ENCODE peak calls at places on chromosomes 5 and 9, in ten cellular contexts. One of them, this sample, is unnamed.

GRCh38 chr5:98780390-98780789 is 6.9 kb downstream of the RGMB start:
- DNase-seq in upper lobe of right lung: no peak
- DNase-seq in tibial nerve: no peak
- DNase-seq in effector memory CD4-positive, alpha-beta T cell: no peak
- DNase-seq in astrocyte: peak
- DNase-seq in spleen: no peak
- DNase-seq in transverse colon: no peak
- DNase-seq in aorta: no peak
- DNase-seq in endothelial cell of umbilical vein: no peak
- DNase-seq in adrenal gland: no peak
- DNase-seq in this sample: no peak

GRCh38 chr5:149719666-149720065 is 10.4 kb upstream of the PPARGC1B start:
- DNase-seq in adrenal gland: no peak
- DNase-seq in aorta: no peak
- DNase-seq in upper lobe of right lung: no peak
- DNase-seq in effector memory CD4-positive, alpha-beta T cell: no peak
- DNase-seq in tibial nerve: no peak
- DNase-seq in endothelial cell of umbilical vein: no peak
- DNase-seq in astrocyte: peak
- DNase-seq in spleen: no peak
- DNase-seq in transverse colon: peak
- DNase-seq in this sample: no peak

GRCh38 chr5:73411927-73412596 is 36.5 kb downstream of the FOXD1 start:
- DNase-seq in spleen: no peak
- DNase-seq in tibial nerve: no peak
- DNase-seq in transverse colon: no peak
- DNase-seq in adrenal gland: no peak
- DNase-seq in upper lobe of right lung: no peak
- DNase-seq in astrocyte: no peak
- DNase-seq in endothelial cell of umbilical vein: no peak
- DNase-seq in aorta: no peak
- DNase-seq in effector memory CD4-positive, alpha-beta T cell: no peak
- DNase-seq in this sample: no peak

GRCh38 chr5:120682851-120683250 is 218.8 kb downstream of the PRR16 start:
- DNase-seq in adrenal gland: no peak
- DNase-seq in aorta: no peak
- DNase-seq in tibial nerve: no peak
- DNase-seq in transverse colon: no peak
- DNase-seq in endothelial cell of umbilical vein: no peak
- DNase-seq in astrocyte: peak
- DNase-seq in spleen: no peak
- DNase-seq in upper lobe of right lung: no peak
- DNase-seq in effector memory CD4-positive, alpha-beta T cell: no peak
- DNase-seq in this sample: no peak

GRCh38 chr5:54455413-54456157 is at the start of gene HSPB3:
- DNase-seq in adrenal gland: no peak
- DNase-seq in aorta: no peak
- DNase-seq in upper lobe of right lung: no peak
- DNase-seq in astrocyte: peak
- DNase-seq in effector memory CD4-positive, alpha-beta T cell: no peak
- DNase-seq in tibial nerve: no peak
- DNase-seq in transverse colon: peak
- DNase-seq in spleen: no peak
- DNase-seq in endothelial cell of umbilical vein: no peak
- DNase-seq in this sample: no peak

GRCh38 chr9:130110596-130111021 is 56.9 kb downstream of the GPR107 start:
- DNase-seq in tibial nerve: no peak
- DNase-seq in adrenal gland: peak
- DNase-seq in upper lobe of right lung: no peak
- DNase-seq in spleen: peak
- DNase-seq in endothelial cell of umbilical vein: peak
- DNase-seq in aorta: peak
- DNase-seq in astrocyte: peak
- DNase-seq in effector memory CD4-positive, alpha-beta T cell: no peak
- DNase-seq in transverse colon: no peak
- DNase-seq in this sample: no peak

GRCh38 chr9:101219030-101219429 is 165.8 kb downstream of the BAAT start:
- DNase-seq in transverse colon: no peak
- DNase-seq in effector memory CD4-positive, alpha-beta T cell: no peak
- DNase-seq in aorta: no peak
- DNase-seq in astrocyte: no peak
- DNase-seq in adrenal gland: no peak
- DNase-seq in endothelial cell of umbilical vein: no peak
- DNase-seq in upper lobe of right lung: no peak
- DNase-seq in spleen: no peak
- DNase-seq in tibial nerve: no peak
- DNase-seq in this sample: no peak

GRCh38 chr5:172642511-172642910 is 1.4 kb downstream of the NEURL1B start:
- DNase-seq in effector memory CD4-positive, alpha-beta T cell: no peak
- DNase-seq in tibial nerve: no peak
- DNase-seq in upper lobe of right lung: no peak
- DNase-seq in aorta: no peak
- DNase-seq in spleen: no peak
- DNase-seq in endothelial cell of umbilical vein: no peak
- DNase-seq in adrenal gland: no peak
- DNase-seq in transverse colon: no peak
- DNase-seq in astrocyte: no peak
- DNase-seq in this sample: no peak

GRCh38 chr9:127108182-127108876 is 14.1 kb downstream of the ANGPTL2 start:
- DNase-seq in upper lobe of right lung: no peak
- DNase-seq in transverse colon: no peak
- DNase-seq in tibial nerve: no peak
- DNase-seq in adrenal gland: no peak
- DNase-seq in astrocyte: no peak
- DNase-seq in endothelial cell of umbilical vein: no peak
- DNase-seq in aorta: no peak
- DNase-seq in effector memory CD4-positive, alpha-beta T cell: no peak
- DNase-seq in spleen: no peak
- DNase-seq in this sample: no peak

GRCh38 chr5:150999704-151000452 is 20.5 kb upstream of the GPX3 start:
- DNase-seq in aorta: peak
- DNase-seq in adrenal gland: peak
- DNase-seq in transverse colon: no peak
- DNase-seq in spleen: no peak
- DNase-seq in upper lobe of right lung: no peak
- DNase-seq in astrocyte: no peak
- DNase-seq in tibial nerve: peak
- DNase-seq in effector memory CD4-positive, alpha-beta T cell: no peak
- DNase-seq in endothelial cell of umbilical vein: no peak
- DNase-seq in this sample: no peak

GRCh38 chr5:148467958-148468357 is 84.2 kb downstream of the FBXO38 start:
- DNase-seq in adrenal gland: no peak
- DNase-seq in transverse colon: no peak
- DNase-seq in effector memory CD4-positive, alpha-beta T cell: no peak
- DNase-seq in tibial nerve: no peak
- DNase-seq in endothelial cell of umbilical vein: no peak
- DNase-seq in astrocyte: no peak
- DNase-seq in spleen: no peak
- DNase-seq in aorta: no peak
- DNase-seq in upper lobe of right lung: no peak
- DNase-seq in this sample: no peak

GRCh38 chr5:173456751-173457171 is 128.5 kb upstream of the STC2 start:
- DNase-seq in tibial nerve: no peak
- DNase-seq in endothelial cell of umbilical vein: peak
- DNase-seq in spleen: no peak
- DNase-seq in effector memory CD4-positive, alpha-beta T cell: no peak
- DNase-seq in transverse colon: no peak
- DNase-seq in aorta: no peak
- DNase-seq in upper lobe of right lung: no peak
- DNase-seq in astrocyte: peak
- DNase-seq in adrenal gland: no peak
- DNase-seq in this sample: no peak

GRCh38 chr5:137954131-137954879 is 65.0 kb downstream of the PKD2L2 start:
- DNase-seq in adrenal gland: peak
- DNase-seq in endothelial cell of umbilical vein: peak
- DNase-seq in effector memory CD4-positive, alpha-beta T cell: no peak
- DNase-seq in spleen: no peak
- DNase-seq in astrocyte: peak
- DNase-seq in upper lobe of right lung: no peak
- DNase-seq in tibial nerve: no peak
- DNase-seq in transverse colon: peak
- DNase-seq in aorta: no peak
- DNase-seq in this sample: no peak

GRCh38 chr5:159969966-159970365 is 39.0 kb upstream of the TTC1 start:
- DNase-seq in spleen: no peak
- DNase-seq in adrenal gland: no peak
- DNase-seq in tibial nerve: no peak
- DNase-seq in astrocyte: no peak
- DNase-seq in upper lobe of right lung: no peak
- DNase-seq in endothelial cell of umbilical vein: no peak
- DNase-seq in transverse colon: no peak
- DNase-seq in aorta: no peak
- DNase-seq in effector memory CD4-positive, alpha-beta T cell: no peak
- DNase-seq in this sample: no peak

GRCh38 chr9:96487030-96487396 is 37.0 kb downstream of the HABP4 start:
- DNase-seq in aorta: no peak
- DNase-seq in adrenal gland: no peak
- DNase-seq in tibial nerve: no peak
- DNase-seq in spleen: no peak
- DNase-seq in effector memory CD4-positive, alpha-beta T cell: no peak
- DNase-seq in transverse colon: no peak
- DNase-seq in upper lobe of right lung: no peak
- DNase-seq in endothelial cell of umbilical vein: no peak
- DNase-seq in astrocyte: no peak
- DNase-seq in this sample: no peak

GRCh38 chr9:99491408-99492259 is 269.6 kb downstream of the SEC61B start:
- DNase-seq in adrenal gland: no peak
- DNase-seq in spleen: no peak
- DNase-seq in transverse colon: no peak
- DNase-seq in tibial nerve: no peak
- DNase-seq in effector memory CD4-positive, alpha-beta T cell: no peak
- DNase-seq in upper lobe of right lung: no peak
- DNase-seq in endothelial cell of umbilical vein: no peak
- DNase-seq in aorta: no peak
- DNase-seq in astrocyte: peak
- DNase-seq in this sample: no peak

GRCh38 chr5:23260621-23261020 is 246.8 kb upstream of the PRDM9 start:
- DNase-seq in spleen: no peak
- DNase-seq in astrocyte: no peak
- DNase-seq in adrenal gland: no peak
- DNase-seq in transverse colon: no peak
- DNase-seq in effector memory CD4-positive, alpha-beta T cell: no peak
- DNase-seq in tibial nerve: no peak
- DNase-seq in upper lobe of right lung: no peak
- DNase-seq in endothelial cell of umbilical vein: no peak
- DNase-seq in aorta: no peak
- DNase-seq in this sample: no peak

GRCh38 chr9:33179298-33179697 is 12.2 kb upstream of the B4GALT1 start:
- DNase-seq in spleen: no peak
- DNase-seq in effector memory CD4-positive, alpha-beta T cell: no peak
- DNase-seq in upper lobe of right lung: no peak
- DNase-seq in aorta: no peak
- DNase-seq in adrenal gland: no peak
- DNase-seq in endothelial cell of umbilical vein: no peak
- DNase-seq in astrocyte: no peak
- DNase-seq in tibial nerve: no peak
- DNase-seq in transverse colon: no peak
- DNase-seq in this sample: no peak

GRCh38 chr9:33184947-33185346 is 17.8 kb upstream of the B4GALT1 start:
- DNase-seq in effector memory CD4-positive, alpha-beta T cell: no peak
- DNase-seq in endothelial cell of umbilical vein: no peak
- DNase-seq in aorta: no peak
- DNase-seq in transverse colon: no peak
- DNase-seq in adrenal gland: no peak
- DNase-seq in astrocyte: no peak
- DNase-seq in upper lobe of right lung: no peak
- DNase-seq in tibial nerve: no peak
- DNase-seq in spleen: no peak
- DNase-seq in this sample: no peak

GRCh38 chr9:33185406-33185805 is 18.3 kb upstream of the B4GALT1 start:
- DNase-seq in endothelial cell of umbilical vein: no peak
- DNase-seq in upper lobe of right lung: no peak
- DNase-seq in transverse colon: no peak
- DNase-seq in effector memory CD4-positive, alpha-beta T cell: no peak
- DNase-seq in spleen: no peak
- DNase-seq in adrenal gland: no peak
- DNase-seq in astrocyte: no peak
- DNase-seq in aorta: no peak
- DNase-seq in tibial nerve: no peak
- DNase-seq in this sample: no peak

GRCh38 chr9:33177633-33178032 is 10.5 kb upstream of the B4GALT1 start:
- DNase-seq in aorta: no peak
- DNase-seq in tibial nerve: no peak
- DNase-seq in upper lobe of right lung: no peak
- DNase-seq in spleen: no peak
- DNase-seq in transverse colon: no peak
- DNase-seq in endothelial cell of umbilical vein: no peak
- DNase-seq in effector memory CD4-positive, alpha-beta T cell: no peak
- DNase-seq in astrocyte: no peak
- DNase-seq in adrenal gland: no peak
- DNase-seq in this sample: no peak

GRCh38 chr9:33180526-33181184 is 13.5 kb upstream of the B4GALT1 start:
- DNase-seq in upper lobe of right lung: no peak
- DNase-seq in aorta: no peak
- DNase-seq in astrocyte: peak
- DNase-seq in endothelial cell of umbilical vein: peak
- DNase-seq in spleen: no peak
- DNase-seq in tibial nerve: no peak
- DNase-seq in transverse colon: no peak
- DNase-seq in effector memory CD4-positive, alpha-beta T cell: no peak
- DNase-seq in adrenal gland: no peak
- DNase-seq in this sample: no peak
- H3K27ac ChIP-seq in upper lobe of right lung: no peak
- H3K27ac ChIP-seq in aorta: peak
- H3K27ac ChIP-seq in astrocyte: peak
- H3K27ac ChIP-seq in endothelial cell of umbilical vein: no peak
- H3K27ac ChIP-seq in spleen: no peak
- H3K27ac ChIP-seq in tibial nerve: no peak
- H3K27ac ChIP-seq in transverse colon: no peak
- H3K27ac ChIP-seq in effector memory CD4-positive, alpha-beta T cell: no peak
- H3K27ac ChIP-seq in adrenal gland: no peak
- H3K27ac ChIP-seq in this sample: no peak

GRCh38 chr5:392431-392988 is 50.5 kb upstream of the EXOC3 start:
- DNase-seq in upper lobe of right lung: peak
- DNase-seq in adrenal gland: no peak
- DNase-seq in spleen: peak
- DNase-seq in effector memory CD4-positive, alpha-beta T cell: peak
- DNase-seq in astrocyte: peak
- DNase-seq in transverse colon: no peak
- DNase-seq in aorta: peak
- DNase-seq in endothelial cell of umbilical vein: peak
- DNase-seq in tibial nerve: no peak
- DNase-seq in this sample: no peak
- H3K27ac ChIP-seq in upper lobe of right lung: peak
- H3K27ac ChIP-seq in adrenal gland: no peak
- H3K27ac ChIP-seq in spleen: no peak
- H3K27ac ChIP-seq in effector memory CD4-positive, alpha-beta T cell: no peak
- H3K27ac ChIP-seq in astrocyte: peak
- H3K27ac ChIP-seq in transverse colon: no peak
- H3K27ac ChIP-seq in aorta: no peak
- H3K27ac ChIP-seq in endothelial cell of umbilical vein: no peak
- H3K27ac ChIP-seq in tibial nerve: no peak
- H3K27ac ChIP-seq in this sample: no peak

GRCh38 chr9:112326194-112326593 is 7.2 kb downstream of the PTBP3 start:
- DNase-seq in effector memory CD4-positive, alpha-beta T cell: no peak
- DNase-seq in spleen: no peak
- DNase-seq in adrenal gland: no peak
- DNase-seq in astrocyte: no peak
- DNase-seq in transverse colon: no peak
- DNase-seq in tibial nerve: no peak
- DNase-seq in endothelial cell of umbilical vein: no peak
- DNase-seq in upper lobe of right lung: no peak
- DNase-seq in aorta: no peak
- DNase-seq in this sample: no peak
- H3K27ac ChIP-seq in effector memory CD4-positive, alpha-beta T cell: no peak
- H3K27ac ChIP-seq in spleen: no peak
- H3K27ac ChIP-seq in adrenal gland: no peak
- H3K27ac ChIP-seq in astrocyte: no peak
- H3K27ac ChIP-seq in transverse colon: no peak
- H3K27ac ChIP-seq in tibial nerve: no peak
- H3K27ac ChIP-seq in endothelial cell of umbilical vein: no peak
- H3K27ac ChIP-seq in upper lobe of right lung: no peak
- H3K27ac ChIP-seq in aorta: no peak
- H3K27ac ChIP-seq in this sample: no peak

GRCh38 chr9:33868430-33869000 is 51.6 kb downstream of the UBE2R2 start:
- DNase-seq in astrocyte: peak
- DNase-seq in tibial nerve: no peak
- DNase-seq in upper lobe of right lung: no peak
- DNase-seq in transverse colon: no peak
- DNase-seq in effector memory CD4-positive, alpha-beta T cell: no peak
- DNase-seq in endothelial cell of umbilical vein: peak
- DNase-seq in aorta: no peak
- DNase-seq in adrenal gland: peak
- DNase-seq in spleen: no peak
- DNase-seq in this sample: no peak
- H3K27ac ChIP-seq in astrocyte: no peak
- H3K27ac ChIP-seq in tibial nerve: peak
- H3K27ac ChIP-seq in upper lobe of right lung: peak
- H3K27ac ChIP-seq in transverse colon: peak
- H3K27ac ChIP-seq in effector memory CD4-positive, alpha-beta T cell: no peak
- H3K27ac ChIP-seq in endothelial cell of umbilical vein: no peak
- H3K27ac ChIP-seq in aorta: no peak
- H3K27ac ChIP-seq in adrenal gland: peak
- H3K27ac ChIP-seq in spleen: no peak
- H3K27ac ChIP-seq in this sample: no peak

This sample was measured in substantia nigra.